ENCODE peak calls at places on chromosomes 2 and 18, in five cellular contexts. D is stimulated activated CD4-positive, alpha-beta T cell treated with anti-CD3 and anti-CD28 coated beads, Interleukin-1b, Interleukin-23, amount 100 ng/mL, for 48 hours; F is stimulated activated naive CD8-positive, alpha-beta T cell treated with anti-CD3 and anti-CD28 coated beads, Interleukin-15, Interleukin-2, amounts not matched to agents 100 U/mL and 50 U/mL, for 24 hours; O is body of pancreas; T is CD4-positive, CD25-positive, alpha-beta regulatory T cell. I is an unnamed sample.

GRCh38 chr2:44836174-44836573 is 105.3 kb upstream of the SIX3 start:
- DNase-seq in D (peak; percentile 81), F (peak; percentile 43), O (no peak), T (no peak), I (no peak)

GRCh38 chr18:35577045-35577848 is 4.3 kb upstream of the GALNT1 start:
- DNase-seq in D (peak; percentile 48), F (peak; percentile 39), O (no peak), T (no peak), I (no peak)

GRCh38 chr2:105168543-105168942 is 73.0 kb upstream of the GPR45 start:
- DNase-seq in D (no peak), F (no peak), O (no peak), T (no peak), I (no peak)

GRCh38 chr2:23376075-23376474 is 8.9 kb upstream of the KLHL29 start:
- DNase-seq in D (no peak), F (no peak), O (no peak), T (no peak), I (no peak)

GRCh38 chr2:199108056-199108455 is 349.7 kb downstream of the SATB2 start:
- DNase-seq in D (no peak), F (no peak), O (no peak), T (no peak), I (no peak)

GRCh38 chr18:44548291-44549221 is 132.1 kb upstream of the SETBP1 start:
- DNase-seq in D (no peak), F (no peak), O (no peak), T (no peak), I (no peak)

GRCh38 chr2:186569906-186570305 is 19.9 kb upstream of the ITGAV start:
- DNase-seq in D (no peak), F (no peak), O (no peak), T (no peak), I (no peak)

GRCh38 chr2:173872714-173873113 is 92.5 kb downstream of the SP3 start:
- DNase-seq in D (no peak), F (no peak), O (no peak), T (no peak), I (no peak)

GRCh38 chr2:101751875-101752619 is 54.5 kb downstream of the MAP4K4 start:
- DNase-seq in D (no peak), F (no peak), O (no peak), T (no peak), I (no peak)

GRCh38 chr2:105885456-105885855 is 140.7 kb downstream of the NCK2 start:
- DNase-seq in D (no peak), F (no peak), O (no peak), T (no peak), I (no peak)

GRCh38 chr2:109032229-109032800 is 43.3 kb upstream of the EDAR start:
- DNase-seq in D (no peak), F (peak; percentile 29), O (no peak), T (peak; percentile 26), I (no peak)

GRCh38 chr2:41853427-41854191 is 194.2 kb upstream of the PKDCC start:
- DNase-seq in D (no peak), F (peak; percentile 22), O (peak; percentile 64), T (no peak), I (no peak)

GRCh38 chr2:163779970-163780597 is 44.3 kb upstream of the FIGN start:
- DNase-seq in D (no peak), F (no peak), O (peak; percentile 82), T (no peak), I (no peak)

GRCh38 chr2:6917761-6918421 is 679 bp downstream of the RNF144A start:
- DNase-seq in D (no peak), F (peak; percentile 27), O (peak; percentile 37), T (no peak), I (no peak)

I was measured in suprapubic skin.